ENCODE peak calls at places on chromosomes 13 and 19, in seven cellular contexts. E is WTC11; Q is stimulated activated CD4-positive, alpha-beta T cell treated with anti-CD3 and anti-CD28 coated beads, TNF-alpha, amount 100 ng/mL, for 48 hours; I is activated CD4-positive, alpha-beta T cell treated with anti-CD3 and anti-CD28 coated beads, Interleukin-2, amount 50 U/mL, for 48 hours; D is activated naive CD8-positive, alpha-beta T cell treated with anti-CD3 and anti-CD28 coated beads for 36 hours; O is fibroblast of the aortic adventitia; G is T-helper 2 cell. H is an unnamed sample.
A peak's percentile ranks its signal among the peaks of the same experiment; 100 is the strongest.

GRCh38 chr19:3670258-3670795 is 29.9 kb downstream of the PIP5K1C start:
- DNase-seq in E (no peak), Q (no peak), I (no peak), D (no peak), O (peak; percentile 95), G (no peak), H (no peak)

GRCh38 chr13:106617561-106617960 is 49.6 kb upstream of the ARGLU1 start:
- DNase-seq in E (no peak), Q (no peak), I (no peak), D (no peak), O (peak; percentile 60), G (no peak), H (no peak)

GRCh38 chr13:27636624-27637288 is 15.1 kb downstream of the POLR1D start:
- DNase-seq in E (no peak), Q (no peak), I (no peak), D (no peak), O (peak; percentile 70), G (no peak), H (no peak)

GRCh38 chr13:33869005-33869404 is 51.1 kb downstream of the RFC3 start:
- DNase-seq in E (no peak), Q (no peak), I (no peak), D (no peak), O (no peak), G (no peak), H (no peak)

GRCh38 chr19:53873451-53874383 is 6.0 kb downstream of the MYADM start:
- DNase-seq in E (no peak), Q (no peak), I (no peak), D (no peak), O (no peak), G (peak; percentile 26), H (no peak)

GRCh38 chr13:93345061-93345460 is 118.5 kb downstream of the GPC6 start:
- DNase-seq in E (no peak), Q (no peak), I (no peak), D (no peak), O (no peak), G (no peak), H (no peak)

GRCh38 chr13:84097148-84097547 is 214.9 kb upstream of the SLITRK1 start:
- DNase-seq in E (no peak), Q (no peak), I (no peak), D (no peak), O (no peak), G (no peak), H (no peak)

GRCh38 chr19:55638864-55639359 is 1.9 kb upstream of the ZNF580 start:
- DNase-seq in E (peak; percentile 63), Q (no peak), I (peak; percentile 61), D (peak; percentile 70), O (no peak), G (peak; percentile 49), H (peak; percentile 59)

GRCh38 chr13:40770609-40770933 is 419 bp downstream of the MRPS31 start:
- DNase-seq in E (no peak), Q (no peak), I (no peak), D (no peak), O (no peak), G (no peak), H (no peak)

GRCh38 chr19:10104665-10105221 is 1.4 kb upstream of the PPAN start:
- DNase-seq in E (no peak), Q (no peak), I (peak; percentile 77), D (peak; percentile 82), O (no peak), G (peak; percentile 67), H (peak; percentile 69)

GRCh38 chr13:101736551-101736950 is 284.1 kb downstream of the ITGBL1 start:
- DNase-seq in E (no peak), Q (no peak), I (no peak), D (no peak), O (no peak), G (no peak), H (no peak)

GRCh38 chr13:114282143-114282685 is 813 bp downstream of the UPF3A start:
- DNase-seq in E (peak; percentile 55), Q (peak; percentile 9), I (peak; percentile 34), D (peak; percentile 48), O (peak; percentile 68), G (peak; percentile 6), H (peak; percentile 30)

GRCh38 chr19:45973564-45974338 is at the start of gene NOVA2:
- DNase-seq in E (peak; percentile 99), Q (peak; percentile 20), I (peak; percentile 61), D (peak; percentile 61), O (peak; percentile 77), G (no peak), H (peak; percentile 65)

GRCh38 chr13:93714171-93714570 is 487.6 kb downstream of the GPC6 start:
- DNase-seq in E (no peak), Q (no peak), I (no peak), D (no peak), O (no peak), G (no peak), H (no peak)

GRCh38 chr19:48397636-48398328 is 4.3 kb downstream of the GRIN2D start:
- DNase-seq in E (no peak), Q (no peak), I (no peak), D (no peak), O (no peak), G (no peak), H (no peak)

GRCh38 chr13:97386832-97387486 is 47.0 kb upstream of the RAP2A start:
- DNase-seq in E (no peak), Q (no peak), I (no peak), D (peak; percentile 55), O (no peak), G (no peak), H (no peak)

GRCh38 chr13:46606915-46607413 is 54.0 kb downstream of the LRCH1 start:
- DNase-seq in E (no peak), Q (no peak), I (no peak), D (no peak), O (no peak), G (no peak), H (no peak)

GRCh38 chr13:51760592-51760991 is 43.4 kb downstream of the DHRS12 start:
- DNase-seq in E (no peak), Q (no peak), I (no peak), D (no peak), O (peak; percentile 43), G (no peak), H (no peak)

GRCh38 chr19:8585057-8585893 is 8.0 kb upstream of the MYO1F start:
- DNase-seq in E (no peak), Q (no peak), I (no peak), D (no peak), O (no peak), G (no peak), H (no peak)

GRCh38 chr13:44368599-44369368 is 4.8 kb upstream of the SERP2 start:
- DNase-seq in E (no peak), Q (no peak), I (no peak), D (no peak), O (no peak), G (no peak), H (no peak)

GRCh38 chr13:35144496-35144895 is 202.4 kb downstream of the NBEA start:
- DNase-seq in E (no peak), Q (no peak), I (no peak), D (no peak), O (peak; percentile 45), G (no peak), H (no peak)

GRCh38 chr19:46784262-46785053 is 3.9 kb downstream of the SLC1A5 start:
- DNase-seq in E (peak; percentile 82), Q (peak; percentile 40), I (peak; percentile 74), D (peak; percentile 84), O (peak; percentile 97), G (no peak), H (peak; percentile 63)

GRCh38 chr19:13712767-13713201 is 51.5 kb upstream of the MRI1 start:
- DNase-seq in E (no peak), Q (no peak), I (no peak), D (no peak), O (peak; percentile 19), G (no peak), H (no peak)

GRCh38 chr19:5045956-5046338 is 77.0 kb downstream of the KDM4B start:
- DNase-seq in E (no peak), Q (no peak), I (no peak), D (no peak), O (no peak), G (no peak), H (no peak)

GRCh38 chr19:47020132-47020805 is 632 bp downstream of the NPAS1 start:
- DNase-seq in E (no peak), Q (no peak), I (no peak), D (no peak), O (no peak), G (no peak), H (no peak)

GRCh38 chr19:15468675-15469512 is 4.5 kb upstream of the RASAL3 start:
- DNase-seq in E (no peak), Q (no peak), I (no peak), D (no peak), O (no peak), G (no peak), H (no peak)

H was measured in activated T-cell treated with anti-CD3 and anti-CD28 coated beads for 48 hours.